ENCODE peak calls at places on chromosomes 12 and 14, in nine cellular contexts. One of them, this sample, is unnamed.

GRCh38 chr14:69713127-69713800 is 53.7 kb upstream of the SRSF5 start:
- ATAC-seq in gastrocnemius medialis: peak
- ATAC-seq in omental fat pad: no peak
- ATAC-seq in stimulated activated naive B cell treated with anti-CD40 and anti-IgM and Interleukin-4, amounts not matched to agents 10 μg/mL and 1 μg/mL and 100 μg/mL, for 72 hours: no peak
- ATAC-seq in central memory CD8-positive, alpha-beta T cell: no peak
- ATAC-seq in DND-41: no peak
- ATAC-seq in A549: no peak
- ATAC-seq in lung: no peak
- ATAC-seq in left ventricle myocardium superior: no peak
- ATAC-seq in this sample: no peak

GRCh38 chr14:104440297-104440956 is 139.1 kb upstream of the C14orf180 start:
- ATAC-seq in gastrocnemius medialis: no peak
- ATAC-seq in omental fat pad: no peak
- ATAC-seq in stimulated activated naive B cell treated with anti-CD40 and anti-IgM and Interleukin-4, amounts not matched to agents 10 μg/mL and 1 μg/mL and 100 μg/mL, for 72 hours: no peak
- ATAC-seq in central memory CD8-positive, alpha-beta T cell: no peak
- ATAC-seq in DND-41: no peak
- ATAC-seq in A549: no peak
- ATAC-seq in lung: no peak
- ATAC-seq in left ventricle myocardium superior: no peak
- ATAC-seq in this sample: no peak

GRCh38 chr12:38162013-38162412 is 154.6 kb upstream of the ALG10B start:
- ATAC-seq in gastrocnemius medialis: no peak
- ATAC-seq in omental fat pad: no peak
- ATAC-seq in stimulated activated naive B cell treated with anti-CD40 and anti-IgM and Interleukin-4, amounts not matched to agents 10 μg/mL and 1 μg/mL and 100 μg/mL, for 72 hours: no peak
- ATAC-seq in central memory CD8-positive, alpha-beta T cell: no peak
- ATAC-seq in DND-41: no peak
- ATAC-seq in A549: no peak
- ATAC-seq in lung: no peak
- ATAC-seq in left ventricle myocardium superior: no peak
- ATAC-seq in this sample: no peak

GRCh38 chr14:102594514-102595175 is 2.2 kb downstream of the RCOR1 start:
- ATAC-seq in gastrocnemius medialis: no peak
- ATAC-seq in omental fat pad: no peak
- ATAC-seq in stimulated activated naive B cell treated with anti-CD40 and anti-IgM and Interleukin-4, amounts not matched to agents 10 μg/mL and 1 μg/mL and 100 μg/mL, for 72 hours: peak
- ATAC-seq in central memory CD8-positive, alpha-beta T cell: no peak
- ATAC-seq in DND-41: no peak
- ATAC-seq in A549: no peak
- ATAC-seq in lung: no peak
- ATAC-seq in left ventricle myocardium superior: no peak
- ATAC-seq in this sample: peak

GRCh38 chr12:101018540-101018939 is 191.5 kb downstream of the SLC5A8 start:
- ATAC-seq in gastrocnemius medialis: no peak
- ATAC-seq in omental fat pad: peak
- ATAC-seq in stimulated activated naive B cell treated with anti-CD40 and anti-IgM and Interleukin-4, amounts not matched to agents 10 μg/mL and 1 μg/mL and 100 μg/mL, for 72 hours: no peak
- ATAC-seq in central memory CD8-positive, alpha-beta T cell: no peak
- ATAC-seq in DND-41: no peak
- ATAC-seq in A549: peak
- ATAC-seq in lung: no peak
- ATAC-seq in left ventricle myocardium superior: no peak
- ATAC-seq in this sample: no peak

GRCh38 chr14:44989497-44990440 is 27.8 kb downstream of the TOGARAM1 start:
- ATAC-seq in gastrocnemius medialis: no peak
- ATAC-seq in omental fat pad: no peak
- ATAC-seq in stimulated activated naive B cell treated with anti-CD40 and anti-IgM and Interleukin-4, amounts not matched to agents 10 μg/mL and 1 μg/mL and 100 μg/mL, for 72 hours: no peak
- ATAC-seq in central memory CD8-positive, alpha-beta T cell: no peak
- ATAC-seq in DND-41: no peak
- ATAC-seq in A549: no peak
- ATAC-seq in lung: no peak
- ATAC-seq in left ventricle myocardium superior: peak
- ATAC-seq in this sample: no peak

GRCh38 chr12:105562727-105563072 is 232.2 kb downstream of the C12orf75 start:
- ATAC-seq in gastrocnemius medialis: no peak
- ATAC-seq in omental fat pad: no peak
- ATAC-seq in stimulated activated naive B cell treated with anti-CD40 and anti-IgM and Interleukin-4, amounts not matched to agents 10 μg/mL and 1 μg/mL and 100 μg/mL, for 72 hours: no peak
- ATAC-seq in central memory CD8-positive, alpha-beta T cell: no peak
- ATAC-seq in DND-41: no peak
- ATAC-seq in A549: peak
- ATAC-seq in lung: no peak
- ATAC-seq in left ventricle myocardium superior: no peak
- ATAC-seq in this sample: no peak

GRCh38 chr12:64998327-64999156 is 122.6 kb downstream of the WIF1 start:
- ATAC-seq in gastrocnemius medialis: no peak
- ATAC-seq in omental fat pad: no peak
- ATAC-seq in stimulated activated naive B cell treated with anti-CD40 and anti-IgM and Interleukin-4, amounts not matched to agents 10 μg/mL and 1 μg/mL and 100 μg/mL, for 72 hours: no peak
- ATAC-seq in central memory CD8-positive, alpha-beta T cell: no peak
- ATAC-seq in DND-41: no peak
- ATAC-seq in A549: no peak
- ATAC-seq in lung: peak
- ATAC-seq in left ventricle myocardium superior: peak
- ATAC-seq in this sample: no peak

GRCh38 chr14:98512501-98513251 is 759.3 kb downstream of the BCL11B start:
- ATAC-seq in gastrocnemius medialis: no peak
- ATAC-seq in omental fat pad: no peak
- ATAC-seq in stimulated activated naive B cell treated with anti-CD40 and anti-IgM and Interleukin-4, amounts not matched to agents 10 μg/mL and 1 μg/mL and 100 μg/mL, for 72 hours: no peak
- ATAC-seq in central memory CD8-positive, alpha-beta T cell: no peak
- ATAC-seq in DND-41: no peak
- ATAC-seq in A549: no peak
- ATAC-seq in lung: no peak
- ATAC-seq in left ventricle myocardium superior: no peak
- ATAC-seq in this sample: no peak

GRCh38 chr12:118611295-118611694 is 234.9 kb downstream of the SUDS3 start:
- ATAC-seq in gastrocnemius medialis: no peak
- ATAC-seq in omental fat pad: no peak
- ATAC-seq in stimulated activated naive B cell treated with anti-CD40 and anti-IgM and Interleukin-4, amounts not matched to agents 10 μg/mL and 1 μg/mL and 100 μg/mL, for 72 hours: no peak
- ATAC-seq in central memory CD8-positive, alpha-beta T cell: no peak
- ATAC-seq in DND-41: no peak
- ATAC-seq in A549: no peak
- ATAC-seq in lung: no peak
- ATAC-seq in left ventricle myocardium superior: no peak
- ATAC-seq in this sample: no peak

GRCh38 chr12:118061011-118061875 is at the start of gene WSB2:
- ATAC-seq in gastrocnemius medialis: peak
- ATAC-seq in omental fat pad: peak
- ATAC-seq in stimulated activated naive B cell treated with anti-CD40 and anti-IgM and Interleukin-4, amounts not matched to agents 10 μg/mL and 1 μg/mL and 100 μg/mL, for 72 hours: peak
- ATAC-seq in central memory CD8-positive, alpha-beta T cell: peak
- ATAC-seq in DND-41: peak
- ATAC-seq in A549: peak
- ATAC-seq in lung: peak
- ATAC-seq in left ventricle myocardium superior: peak
- ATAC-seq in this sample: peak

GRCh38 chr12:27583057-27583797 is 59.2 kb downstream of the PPFIBP1 start:
- ATAC-seq in gastrocnemius medialis: peak
- ATAC-seq in omental fat pad: no peak
- ATAC-seq in stimulated activated naive B cell treated with anti-CD40 and anti-IgM and Interleukin-4, amounts not matched to agents 10 μg/mL and 1 μg/mL and 100 μg/mL, for 72 hours: no peak
- ATAC-seq in central memory CD8-positive, alpha-beta T cell: no peak
- ATAC-seq in DND-41: peak
- ATAC-seq in A549: no peak
- ATAC-seq in lung: no peak
- ATAC-seq in left ventricle myocardium superior: peak
- ATAC-seq in this sample: no peak

GRCh38 chr14:85702937-85703336 is 173.0 kb downstream of the FLRT2 start:
- ATAC-seq in gastrocnemius medialis: peak
- ATAC-seq in omental fat pad: no peak
- ATAC-seq in stimulated activated naive B cell treated with anti-CD40 and anti-IgM and Interleukin-4, amounts not matched to agents 10 μg/mL and 1 μg/mL and 100 μg/mL, for 72 hours: no peak
- ATAC-seq in central memory CD8-positive, alpha-beta T cell: no peak
- ATAC-seq in DND-41: no peak
- ATAC-seq in A549: no peak
- ATAC-seq in lung: no peak
- ATAC-seq in left ventricle myocardium superior: no peak
- ATAC-seq in this sample: no peak

GRCh38 chr12:128402481-128402880 is 135.5 kb downstream of the TMEM132C start:
- ATAC-seq in gastrocnemius medialis: no peak
- ATAC-seq in omental fat pad: no peak
- ATAC-seq in stimulated activated naive B cell treated with anti-CD40 and anti-IgM and Interleukin-4, amounts not matched to agents 10 μg/mL and 1 μg/mL and 100 μg/mL, for 72 hours: no peak
- ATAC-seq in central memory CD8-positive, alpha-beta T cell: no peak
- ATAC-seq in DND-41: no peak
- ATAC-seq in A549: no peak
- ATAC-seq in lung: no peak
- ATAC-seq in left ventricle myocardium superior: no peak
- ATAC-seq in this sample: no peak

GRCh38 chr14:96105921-96106441 is 66.8 kb downstream of the C14orf132 start:
- ATAC-seq in gastrocnemius medialis: no peak
- ATAC-seq in omental fat pad: peak
- ATAC-seq in stimulated activated naive B cell treated with anti-CD40 and anti-IgM and Interleukin-4, amounts not matched to agents 10 μg/mL and 1 μg/mL and 100 μg/mL, for 72 hours: no peak
- ATAC-seq in central memory CD8-positive, alpha-beta T cell: no peak
- ATAC-seq in DND-41: no peak
- ATAC-seq in A549: no peak
- ATAC-seq in lung: no peak
- ATAC-seq in left ventricle myocardium superior: peak
- ATAC-seq in this sample: no peak

GRCh38 chr12:101710289-101710688 is 12.8 kb downstream of the CHPT1 start:
- ATAC-seq in gastrocnemius medialis: no peak
- ATAC-seq in omental fat pad: no peak
- ATAC-seq in stimulated activated naive B cell treated with anti-CD40 and anti-IgM and Interleukin-4, amounts not matched to agents 10 μg/mL and 1 μg/mL and 100 μg/mL, for 72 hours: no peak
- ATAC-seq in central memory CD8-positive, alpha-beta T cell: no peak
- ATAC-seq in DND-41: no peak
- ATAC-seq in A549: no peak
- ATAC-seq in lung: no peak
- ATAC-seq in left ventricle myocardium superior: no peak
- ATAC-seq in this sample: no peak

GRCh38 chr12:121520586-121521086 is 60.2 kb downstream of the KDM2B start:
- ATAC-seq in gastrocnemius medialis: no peak
- ATAC-seq in omental fat pad: peak
- ATAC-seq in stimulated activated naive B cell treated with anti-CD40 and anti-IgM and Interleukin-4, amounts not matched to agents 10 μg/mL and 1 μg/mL and 100 μg/mL, for 72 hours: peak
- ATAC-seq in central memory CD8-positive, alpha-beta T cell: no peak
- ATAC-seq in DND-41: no peak
- ATAC-seq in A549: no peak
- ATAC-seq in lung: no peak
- ATAC-seq in left ventricle myocardium superior: peak
- ATAC-seq in this sample: no peak

GRCh38 chr14:51554953-51555352 is 96.8 kb upstream of the FRMD6 start:
- ATAC-seq in gastrocnemius medialis: no peak
- ATAC-seq in omental fat pad: no peak
- ATAC-seq in stimulated activated naive B cell treated with anti-CD40 and anti-IgM and Interleukin-4, amounts not matched to agents 10 μg/mL and 1 μg/mL and 100 μg/mL, for 72 hours: no peak
- ATAC-seq in central memory CD8-positive, alpha-beta T cell: no peak
- ATAC-seq in DND-41: peak
- ATAC-seq in A549: peak
- ATAC-seq in lung: no peak
- ATAC-seq in left ventricle myocardium superior: no peak
- ATAC-seq in this sample: no peak

GRCh38 chr12:132205271-132206092 is 61.2 kb downstream of the NOC4L start:
- ATAC-seq in gastrocnemius medialis: no peak
- ATAC-seq in omental fat pad: no peak
- ATAC-seq in stimulated activated naive B cell treated with anti-CD40 and anti-IgM and Interleukin-4, amounts not matched to agents 10 μg/mL and 1 μg/mL and 100 μg/mL, for 72 hours: peak
- ATAC-seq in central memory CD8-positive, alpha-beta T cell: no peak
- ATAC-seq in DND-41: no peak
- ATAC-seq in A549: no peak
- ATAC-seq in lung: no peak
- ATAC-seq in left ventricle myocardium superior: no peak
- ATAC-seq in this sample: peak

GRCh38 chr14:77104393-77104792 is 6.3 kb downstream of the CIPC start:
- ATAC-seq in gastrocnemius medialis: no peak
- ATAC-seq in omental fat pad: no peak
- ATAC-seq in stimulated activated naive B cell treated with anti-CD40 and anti-IgM and Interleukin-4, amounts not matched to agents 10 μg/mL and 1 μg/mL and 100 μg/mL, for 72 hours: no peak
- ATAC-seq in central memory CD8-positive, alpha-beta T cell: no peak
- ATAC-seq in DND-41: no peak
- ATAC-seq in A549: no peak
- ATAC-seq in lung: no peak
- ATAC-seq in left ventricle myocardium superior: peak
- ATAC-seq in this sample: no peak

GRCh38 chr12:11183009-11183408 is 3.7 kb downstream of the TAS2R42 start:
- ATAC-seq in gastrocnemius medialis: no peak
- ATAC-seq in omental fat pad: no peak
- ATAC-seq in stimulated activated naive B cell treated with anti-CD40 and anti-IgM and Interleukin-4, amounts not matched to agents 10 μg/mL and 1 μg/mL and 100 μg/mL, for 72 hours: no peak
- ATAC-seq in central memory CD8-positive, alpha-beta T cell: no peak
- ATAC-seq in DND-41: no peak
- ATAC-seq in A549: no peak
- ATAC-seq in lung: no peak
- ATAC-seq in left ventricle myocardium superior: no peak
- ATAC-seq in this sample: no peak

GRCh38 chr14:53316504-53316903 is 163.4 kb upstream of the DDHD1 start:
- ATAC-seq in gastrocnemius medialis: no peak
- ATAC-seq in omental fat pad: no peak
- ATAC-seq in stimulated activated naive B cell treated with anti-CD40 and anti-IgM and Interleukin-4, amounts not matched to agents 10 μg/mL and 1 μg/mL and 100 μg/mL, for 72 hours: no peak
- ATAC-seq in central memory CD8-positive, alpha-beta T cell: no peak
- ATAC-seq in DND-41: no peak
- ATAC-seq in A549: no peak
- ATAC-seq in lung: no peak
- ATAC-seq in left ventricle myocardium superior: peak
- ATAC-seq in this sample: no peak

GRCh38 chr12:80222261-80222660 is 122.9 kb downstream of the OTOGL start:
- ATAC-seq in gastrocnemius medialis: no peak
- ATAC-seq in omental fat pad: no peak
- ATAC-seq in stimulated activated naive B cell treated with anti-CD40 and anti-IgM and Interleukin-4, amounts not matched to agents 10 μg/mL and 1 μg/mL and 100 μg/mL, for 72 hours: no peak
- ATAC-seq in central memory CD8-positive, alpha-beta T cell: no peak
- ATAC-seq in DND-41: no peak
- ATAC-seq in A549: no peak
- ATAC-seq in lung: no peak
- ATAC-seq in left ventricle myocardium superior: no peak
- ATAC-seq in this sample: no peak

GRCh38 chr12:94973202-94973601 is 30.3 kb downstream of the NDUFA12 start:
- ATAC-seq in gastrocnemius medialis: no peak
- ATAC-seq in omental fat pad: no peak
- ATAC-seq in stimulated activated naive B cell treated with anti-CD40 and anti-IgM and Interleukin-4, amounts not matched to agents 10 μg/mL and 1 μg/mL and 100 μg/mL, for 72 hours: peak
- ATAC-seq in central memory CD8-positive, alpha-beta T cell: no peak
- ATAC-seq in DND-41: no peak
- ATAC-seq in A549: no peak
- ATAC-seq in lung: no peak
- ATAC-seq in left ventricle myocardium superior: peak
- ATAC-seq in this sample: no peak

GRCh38 chr12:18837025-18837424 is 99.1 kb downstream of the CAPZA3 start:
- ATAC-seq in gastrocnemius medialis: no peak
- ATAC-seq in omental fat pad: no peak
- ATAC-seq in stimulated activated naive B cell treated with anti-CD40 and anti-IgM and Interleukin-4, amounts not matched to agents 10 μg/mL and 1 μg/mL and 100 μg/mL, for 72 hours: no peak
- ATAC-seq in central memory CD8-positive, alpha-beta T cell: no peak
- ATAC-seq in DND-41: no peak
- ATAC-seq in A549: no peak
- ATAC-seq in lung: no peak
- ATAC-seq in left ventricle myocardium superior: no peak
- ATAC-seq in this sample: no peak

GRCh38 chr14:64825498-64825897 is 54.2 kb downstream of the SPTB start:
- ATAC-seq in gastrocnemius medialis: peak
- ATAC-seq in omental fat pad: no peak
- ATAC-seq in stimulated activated naive B cell treated with anti-CD40 and anti-IgM and Interleukin-4, amounts not matched to agents 10 μg/mL and 1 μg/mL and 100 μg/mL, for 72 hours: no peak
- ATAC-seq in central memory CD8-positive, alpha-beta T cell: no peak
- ATAC-seq in DND-41: no peak
- ATAC-seq in A549: no peak
- ATAC-seq in lung: no peak
- ATAC-seq in left ventricle myocardium superior: peak
- ATAC-seq in this sample: no peak

GRCh38 chr12:32312049-32312670 is 87.2 kb upstream of the FGD4 start:
- ATAC-seq in gastrocnemius medialis: peak
- ATAC-seq in omental fat pad: no peak
- ATAC-seq in stimulated activated naive B cell treated with anti-CD40 and anti-IgM and Interleukin-4, amounts not matched to agents 10 μg/mL and 1 μg/mL and 100 μg/mL, for 72 hours: peak
- ATAC-seq in central memory CD8-positive, alpha-beta T cell: no peak
- ATAC-seq in DND-41: peak
- ATAC-seq in A549: no peak
- ATAC-seq in lung: no peak
- ATAC-seq in left ventricle myocardium superior: no peak
- ATAC-seq in this sample: no peak

GRCh38 chr14:69973846-69974245 is 94.6 kb downstream of the SMOC1 start:
- ATAC-seq in gastrocnemius medialis: no peak
- ATAC-seq in omental fat pad: no peak
- ATAC-seq in stimulated activated naive B cell treated with anti-CD40 and anti-IgM and Interleukin-4, amounts not matched to agents 10 μg/mL and 1 μg/mL and 100 μg/mL, for 72 hours: no peak
- ATAC-seq in central memory CD8-positive, alpha-beta T cell: no peak
- ATAC-seq in DND-41: no peak
- ATAC-seq in A549: no peak
- ATAC-seq in lung: no peak
- ATAC-seq in left ventricle myocardium superior: no peak
- ATAC-seq in this sample: no peak

GRCh38 chr12:6647083-6647604 is at the start of gene ACRBP:
- ATAC-seq in gastrocnemius medialis: peak
- ATAC-seq in omental fat pad: peak
- ATAC-seq in stimulated activated naive B cell treated with anti-CD40 and anti-IgM and Interleukin-4, amounts not matched to agents 10 μg/mL and 1 μg/mL and 100 μg/mL, for 72 hours: peak
- ATAC-seq in central memory CD8-positive, alpha-beta T cell: no peak
- ATAC-seq in DND-41: no peak
- ATAC-seq in A549: no peak
- ATAC-seq in lung: peak
- ATAC-seq in left ventricle myocardium superior: peak
- ATAC-seq in this sample: peak

GRCh38 chr12:81811778-81812125 is 52.6 kb upstream of the PPFIA2 start:
- ATAC-seq in gastrocnemius medialis: no peak
- ATAC-seq in omental fat pad: no peak
- ATAC-seq in stimulated activated naive B cell treated with anti-CD40 and anti-IgM and Interleukin-4, amounts not matched to agents 10 μg/mL and 1 μg/mL and 100 μg/mL, for 72 hours: no peak
- ATAC-seq in central memory CD8-positive, alpha-beta T cell: no peak
- ATAC-seq in DND-41: no peak
- ATAC-seq in A549: no peak
- ATAC-seq in lung: no peak
- ATAC-seq in left ventricle myocardium superior: no peak
- ATAC-seq in this sample: no peak

GRCh38 chr12:52362118-52362726 is 5.1 kb downstream of the KRT85 start:
- ATAC-seq in gastrocnemius medialis: no peak
- ATAC-seq in omental fat pad: no peak
- ATAC-seq in stimulated activated naive B cell treated with anti-CD40 and anti-IgM and Interleukin-4, amounts not matched to agents 10 μg/mL and 1 μg/mL and 100 μg/mL, for 72 hours: no peak
- ATAC-seq in central memory CD8-positive, alpha-beta T cell: no peak
- ATAC-seq in DND-41: no peak
- ATAC-seq in A549: no peak
- ATAC-seq in lung: no peak
- ATAC-seq in left ventricle myocardium superior: no peak
- ATAC-seq in this sample: no peak